ENCODE peak calls at places on chromosome 1, in ten cellular contexts. U is fibroblast of lung, A is tibial artery, K is breast epithelium, B is left lung, R is PC-3, E is body of pancreas, J is neuronal stem cell, P is cardiac muscle cell, W is left ventricle myocardium inferior. S is an unnamed sample.

GRCh38 chr1:61591316-61591715 is 133.6 kb downstream of the TM2D1 start:
- DNase-seq in U (no peak), A (no peak), K (no peak), B (no peak), R (no peak), E (no peak), J (no peak), P (no peak), W (no peak), S (no peak)

GRCh38 chr1:156726549-156727226 is 1.6 kb upstream of the METTL25B start:
- DNase-seq in U (peak; percentile 53), A (no peak), K (no peak), B (no peak), R (peak; percentile 79), E (peak; percentile 61), J (no peak), P (peak; percentile 65), W (no peak), S (peak; percentile 79)

GRCh38 chr1:234599617-234600417 is 10.2 kb downstream of the IRF2BP2 start:
- DNase-seq in U (peak; percentile 87), A (peak; percentile 97), K (peak; percentile 80), B (peak; percentile 95), R (peak; percentile 77), E (peak; percentile 93), J (peak; percentile 90), P (peak; percentile 96), W (peak; percentile 92), S (peak; percentile 94)

GRCh38 chr1:168348146-168348709 is 67.6 kb downstream of the TBX19 start:
- DNase-seq in U (no peak), A (no peak), K (no peak), B (no peak), R (peak; percentile 70), E (no peak), J (no peak), P (no peak), W (no peak), S (no peak)

GRCh38 chr1:222697858-222698257 is 14.4 kb downstream of the AIDA start:
- DNase-seq in U (peak; percentile 58), A (no peak), K (no peak), B (no peak), R (no peak), E (no peak), J (no peak), P (no peak), W (no peak), S (no peak)

GRCh38 chr1:31572323-31573104 is 3.8 kb upstream of the TINAGL1 start:
- DNase-seq in U (no peak), A (no peak), K (peak; percentile 70), B (peak; percentile 45), R (no peak), E (no peak), J (no peak), P (no peak), W (no peak), S (no peak)

GRCh38 chr1:90502696-90503095 is 214.4 kb downstream of the BARHL2 start:
- DNase-seq in U (no peak), A (no peak), K (no peak), B (no peak), R (no peak), E (no peak), J (peak; percentile 74), P (no peak), W (no peak), S (no peak)

GRCh38 chr1:244280859-244281258 is 170.8 kb downstream of the ADSS2 start:
- DNase-seq in U (peak; percentile 32), A (no peak), K (no peak), B (no peak), R (peak; percentile 78), E (no peak), J (no peak), P (no peak), W (no peak), S (no peak)

GRCh38 chr1:9687120-9687875 is 35.8 kb downstream of the PIK3CD start:
- DNase-seq in U (peak; percentile 87), A (peak; percentile 67), K (no peak), B (peak; percentile 87), R (peak; percentile 74), E (peak; percentile 80), J (peak; percentile 66), P (peak; percentile 76), W (peak; percentile 26), S (peak; percentile 56)

GRCh38 chr1:167666416-167666815 is 36.4 kb downstream of the RCSD1 start:
- DNase-seq in U (peak; percentile 50), A (no peak), K (no peak), B (no peak), R (peak; percentile 48), E (no peak), J (no peak), P (no peak), W (no peak), S (no peak)

GRCh38 chr1:115166531-115167091 is 77.3 kb upstream of the TSPAN2 start:
- DNase-seq in U (peak; percentile 64), A (no peak), K (no peak), B (no peak), R (peak; percentile 53), E (no peak), J (no peak), P (no peak), W (no peak), S (no peak)

GRCh38 chr1:66274634-66275033 is 259.3 kb upstream of the SGIP1 start:
- DNase-seq in U (peak; percentile 55), A (no peak), K (no peak), B (no peak), R (peak; percentile 74), E (no peak), J (no peak), P (no peak), W (no peak), S (no peak)

GRCh38 chr1:53176452-53177344 is 19.9 kb upstream of the CPT2 start:
- DNase-seq in U (peak; percentile 57), A (no peak), K (no peak), B (no peak), R (peak; percentile 91), E (peak; percentile 81), J (no peak), P (peak; percentile 41), W (peak; percentile 44), S (peak; percentile 15)

GRCh38 chr1:43008425-43009108 is 49.9 kb upstream of the SLC2A1 start:
- DNase-seq in U (no peak), A (no peak), K (no peak), B (no peak), R (no peak), E (no peak), J (peak; percentile 95), P (peak; percentile 41), W (no peak), S (no peak)

GRCh38 chr1:11131816-11132215 is 32.1 kb upstream of the EXOSC10 start:
- DNase-seq in U (no peak), A (no peak), K (no peak), B (no peak), R (no peak), E (no peak), J (no peak), P (no peak), W (no peak), S (no peak)

GRCh38 chr1:168135982-168136708 is 585 bp downstream of the GPR161 start:
- DNase-seq in U (peak; percentile 11), A (peak; percentile 69), K (no peak), B (peak; percentile 76), R (peak; percentile 44), E (peak; percentile 53), J (no peak), P (peak; percentile 40), W (no peak), S (peak; percentile 19)

GRCh38 chr1:202189919-202190715 is 3.5 kb upstream of the LGR6 start:
- DNase-seq in U (no peak), A (no peak), K (no peak), B (no peak), R (peak; percentile 24), E (no peak), J (no peak), P (peak; percentile 17), W (no peak), S (no peak)

GRCh38 chr1:97759078-97759477 is 161.8 kb downstream of the DPYD start:
- DNase-seq in U (peak; percentile 40), A (no peak), K (no peak), B (no peak), R (no peak), E (no peak), J (no peak), P (no peak), W (no peak), S (no peak)

GRCh38 chr1:185412385-185413074 is 95.5 kb upstream of the IVNS1ABP start:
- DNase-seq in U (no peak), A (no peak), K (peak; percentile 83), B (no peak), R (peak; percentile 2), E (no peak), J (no peak), P (no peak), W (no peak), S (no peak)

GRCh38 chr1:205416326-205416725 is 5.5 kb downstream of the LEMD1 start:
- DNase-seq in U (no peak), A (no peak), K (no peak), B (no peak), R (no peak), E (no peak), J (no peak), P (no peak), W (no peak), S (no peak)
- H3K27me3 ChIP-seq in U (peaks cover 15% of the 10 kb centered on the region), A (no peaks in the 10 kb centered on the region), K (no peaks in the 10 kb centered on the region), B (no peaks in the 10 kb centered on the region), R (peaks cover 30% of the 10 kb centered on the region), E (no peaks in the 10 kb centered on the region), J (no peaks in the 10 kb centered on the region), P (no peaks in the 10 kb centered on the region), W (no peaks in the 10 kb centered on the region), S (no peaks in the 10 kb centered on the region)

GRCh38 chr1:170663011-170663410 is 920 bp upstream of the PRRX1 start:
- DNase-seq in U (peak; percentile 40), A (no peak), K (no peak), B (no peak), R (no peak), E (no peak), J (no peak), P (no peak), W (no peak), S (no peak)
- H3K4me3 ChIP-seq in U (peak overlapping the region; percentile 68), A (peak overlapping the region; percentile 90), K (peak overlapping the region; percentile 82), B (no peak overlapping the region), R (peak overlapping the region; percentile 57), E (no peak overlapping the region), J (no peak overlapping the region), P (no peak overlapping the region), W (peak overlapping the region; percentile 82), S (no peak overlapping the region)

GRCh38 chr1:15702722-15703550 is 18.8 kb downstream of the PLEKHM2 start:
- DNase-seq in U (no peak), A (no peak), K (no peak), B (no peak), R (no peak), E (peak; percentile 64), J (no peak), P (no peak), W (no peak), S (no peak)
- H3K4me1 ChIP-seq in U (peaks cover 13% of the 10 kb centered on the region), A (peaks cover 71% of the 10 kb centered on the region), K (no peaks in the 10 kb centered on the region), B (peaks cover 32% of the 10 kb centered on the region), R (no peaks in the 10 kb centered on the region), E (peaks cover 14% of the 10 kb centered on the region), J (no peaks in the 10 kb centered on the region), P (peaks cover 24% of the 10 kb centered on the region), W (peaks cover 89% of the 10 kb centered on the region), S (no peaks in the 10 kb centered on the region)

DNA sequence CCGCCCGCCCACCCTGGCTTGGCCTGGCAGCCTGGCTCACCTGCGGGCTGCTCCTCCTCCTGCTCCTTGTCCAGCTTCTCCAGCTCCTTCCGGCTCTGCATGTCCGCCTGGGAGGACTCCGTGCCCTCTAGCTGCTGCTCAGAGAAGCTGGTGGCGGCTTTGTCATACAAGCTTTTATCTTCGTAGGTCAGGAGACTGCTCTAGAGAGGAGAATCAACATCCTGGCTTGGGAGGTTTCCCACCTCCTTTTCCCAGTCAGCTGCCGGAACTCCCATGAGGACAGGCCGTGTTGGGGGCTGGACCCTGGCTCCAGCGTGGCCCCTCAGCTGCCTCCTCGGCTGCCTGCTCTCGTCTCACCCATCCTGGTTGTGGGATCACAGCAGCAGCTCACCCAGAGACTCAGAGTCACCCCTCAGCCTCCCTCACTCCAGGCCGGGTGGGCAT is 36.6 kb upstream of the TMEM52 start:
- DNase-seq in U (no peak), A (no peak), K (no peak), B (peak; percentile 41), R (no peak), E (no peak), J (no peak), P (no peak), W (no peak), S (no peak)
- H3K27me3 ChIP-seq in U (no peaks in the 10 kb centered on the region), A (peaks cover 68% of the 10 kb centered on the region), K (no peaks in the 10 kb centered on the region), B (peaks cover 36% of the 10 kb centered on the region), R (peaks cover 7% of the 10 kb centered on the region), E (no peaks in the 10 kb centered on the region), J (no peaks in the 10 kb centered on the region), P (no peaks in the 10 kb centered on the region), W (peaks cover 57% of the 10 kb centered on the region), S (peaks cover 10% of the 10 kb centered on the region)